ENCODE peak calls at places on chromosomes 6 and 20, in seven cellular contexts. One of them, this sample, is unnamed. For H3K9me3, the result is how much of the 10 kb centered on the place peaks cover.

GRCh38 chr6:82118150-82118562 is 129.4 kb downstream of the IBTK start:
- DNase-seq in tibial nerve: no peak
- DNase-seq in left ventricle myocardium inferior: no peak
- DNase-seq in MM.1S: no peak
- DNase-seq in ascending aorta: no peak
- DNase-seq in endodermal cell: no peak
- DNase-seq in OCI-LY7: no peak
- DNase-seq in this sample: no peak

GRCh38 chr6:135820340-135820739 is 31.2 kb upstream of the PDE7B start:
- DNase-seq in tibial nerve: no peak
- DNase-seq in left ventricle myocardium inferior: peak
- DNase-seq in MM.1S: no peak
- DNase-seq in ascending aorta: no peak
- DNase-seq in endodermal cell: no peak
- DNase-seq in OCI-LY7: no peak
- DNase-seq in this sample: no peak

GRCh38 chr20:22226849-22227248 is 357.5 kb downstream of the FOXA2 start:
- DNase-seq in tibial nerve: no peak
- DNase-seq in left ventricle myocardium inferior: no peak
- DNase-seq in MM.1S: no peak
- DNase-seq in ascending aorta: no peak
- DNase-seq in endodermal cell: no peak
- DNase-seq in OCI-LY7: no peak
- DNase-seq in this sample: no peak

GRCh38 chr6:133621751-133622150 is 267.2 kb upstream of the TCF21 start:
- DNase-seq in tibial nerve: no peak
- DNase-seq in left ventricle myocardium inferior: no peak
- DNase-seq in MM.1S: no peak
- DNase-seq in ascending aorta: no peak
- DNase-seq in endodermal cell: no peak
- DNase-seq in OCI-LY7: no peak
- DNase-seq in this sample: no peak

GRCh38 chr20:23536601-23537000 is 31.7 kb downstream of the CST9L start:
- DNase-seq in tibial nerve: no peak
- DNase-seq in left ventricle myocardium inferior: no peak
- DNase-seq in MM.1S: no peak
- DNase-seq in ascending aorta: no peak
- DNase-seq in endodermal cell: peak
- DNase-seq in OCI-LY7: no peak
- DNase-seq in this sample: no peak

GRCh38 chr6:87737948-87738347 is 35.9 kb upstream of the AKIRIN2 start:
- DNase-seq in tibial nerve: no peak
- DNase-seq in left ventricle myocardium inferior: no peak
- DNase-seq in MM.1S: no peak
- DNase-seq in ascending aorta: no peak
- DNase-seq in endodermal cell: no peak
- DNase-seq in OCI-LY7: no peak
- DNase-seq in this sample: no peak

GRCh38 chr6:68497927-68498326 is 137.2 kb upstream of the ADGRB3 start:
- DNase-seq in tibial nerve: no peak
- DNase-seq in left ventricle myocardium inferior: no peak
- DNase-seq in MM.1S: no peak
- DNase-seq in ascending aorta: no peak
- DNase-seq in endodermal cell: no peak
- DNase-seq in OCI-LY7: no peak
- DNase-seq in this sample: no peak

GRCh38 chr6:111013144-111013905 is 31.5 kb downstream of the RPF2 start:
- DNase-seq in tibial nerve: no peak
- DNase-seq in left ventricle myocardium inferior: no peak
- DNase-seq in MM.1S: no peak
- DNase-seq in ascending aorta: no peak
- DNase-seq in endodermal cell: no peak
- DNase-seq in OCI-LY7: no peak
- DNase-seq in this sample: no peak

GRCh38 chr20:270517-270916 is 13.0 kb downstream of the DEFB132 start:
- DNase-seq in tibial nerve: no peak
- DNase-seq in left ventricle myocardium inferior: no peak
- DNase-seq in MM.1S: no peak
- DNase-seq in ascending aorta: no peak
- DNase-seq in endodermal cell: peak
- DNase-seq in OCI-LY7: no peak
- DNase-seq in this sample: no peak

GRCh38 chr6:33312361-33313104 is 1.3 kb downstream of the TAPBP start:
- DNase-seq in tibial nerve: peak
- DNase-seq in left ventricle myocardium inferior: peak
- DNase-seq in MM.1S: peak
- DNase-seq in ascending aorta: no peak
- DNase-seq in endodermal cell: peak
- DNase-seq in OCI-LY7: peak
- DNase-seq in this sample: peak

GRCh38 chr6:26336355-26337198 is 28.4 kb upstream of the BTN3A2 start:
- DNase-seq in tibial nerve: no peak
- DNase-seq in left ventricle myocardium inferior: no peak
- DNase-seq in MM.1S: no peak
- DNase-seq in ascending aorta: no peak
- DNase-seq in endodermal cell: peak
- DNase-seq in OCI-LY7: peak
- DNase-seq in this sample: no peak

GRCh38 chr6:64439274-64439673 is 803.7 kb downstream of the PHF3 start:
- DNase-seq in tibial nerve: no peak
- DNase-seq in left ventricle myocardium inferior: no peak
- DNase-seq in MM.1S: no peak
- DNase-seq in ascending aorta: no peak
- DNase-seq in endodermal cell: no peak
- DNase-seq in OCI-LY7: no peak
- DNase-seq in this sample: no peak

GRCh38 chr6:46024122-46024769 is 8.6 kb upstream of the CLIC5 start:
- DNase-seq in tibial nerve: no peak
- DNase-seq in left ventricle myocardium inferior: no peak
- DNase-seq in MM.1S: no peak
- DNase-seq in ascending aorta: no peak
- DNase-seq in endodermal cell: no peak
- DNase-seq in OCI-LY7: no peak
- DNase-seq in this sample: no peak

GRCh38 chr6:120854583-120854982 is 479.7 kb downstream of the TBC1D32 start:
- DNase-seq in tibial nerve: no peak
- DNase-seq in left ventricle myocardium inferior: no peak
- DNase-seq in MM.1S: no peak
- DNase-seq in ascending aorta: no peak
- DNase-seq in endodermal cell: no peak
- DNase-seq in OCI-LY7: no peak
- DNase-seq in this sample: no peak

GRCh38 chr20:31446084-31446819 is 5.8 kb downstream of the DEFB123 start:
- DNase-seq in tibial nerve: no peak
- DNase-seq in left ventricle myocardium inferior: no peak
- DNase-seq in MM.1S: no peak
- DNase-seq in ascending aorta: no peak
- DNase-seq in endodermal cell: no peak
- DNase-seq in OCI-LY7: no peak
- DNase-seq in this sample: no peak

GRCh38 chr6:162478191-162478642 is 249.3 kb downstream of the PRKN start:
- DNase-seq in tibial nerve: no peak
- DNase-seq in left ventricle myocardium inferior: no peak
- DNase-seq in MM.1S: no peak
- DNase-seq in ascending aorta: no peak
- DNase-seq in endodermal cell: no peak
- DNase-seq in OCI-LY7: peak
- DNase-seq in this sample: no peak

GRCh38 chr6:133764011-133764812 is 124.7 kb upstream of the TCF21 start:
- DNase-seq in tibial nerve: no peak
- DNase-seq in left ventricle myocardium inferior: no peak
- DNase-seq in MM.1S: no peak
- DNase-seq in ascending aorta: no peak
- DNase-seq in endodermal cell: no peak
- DNase-seq in OCI-LY7: no peak
- DNase-seq in this sample: no peak

GRCh38 chr6:110528051-110528929 is 51.9 kb upstream of the SLC22A16 start:
- DNase-seq in tibial nerve: peak
- DNase-seq in left ventricle myocardium inferior: no peak
- DNase-seq in MM.1S: peak
- DNase-seq in ascending aorta: no peak
- DNase-seq in endodermal cell: peak
- DNase-seq in OCI-LY7: peak
- DNase-seq in this sample: no peak

GRCh38 chr6:73364549-73364948 is 2.1 kb downstream of the KHDC3L start:
- DNase-seq in tibial nerve: no peak
- DNase-seq in left ventricle myocardium inferior: no peak
- DNase-seq in MM.1S: no peak
- DNase-seq in ascending aorta: no peak
- DNase-seq in endodermal cell: no peak
- DNase-seq in OCI-LY7: no peak
- DNase-seq in this sample: no peak

GRCh38 chr20:45235995-45236394 is 14.8 kb downstream of the SEMG2 start:
- DNase-seq in tibial nerve: no peak
- DNase-seq in left ventricle myocardium inferior: no peak
- DNase-seq in MM.1S: no peak
- DNase-seq in ascending aorta: no peak
- DNase-seq in endodermal cell: peak
- DNase-seq in OCI-LY7: no peak
- DNase-seq in this sample: no peak

GRCh38 chr20:37986873-37987601 is 46.2 kb downstream of the TTI1 start:
- DNase-seq in tibial nerve: no peak
- DNase-seq in left ventricle myocardium inferior: peak
- DNase-seq in MM.1S: no peak
- DNase-seq in ascending aorta: no peak
- DNase-seq in endodermal cell: no peak
- DNase-seq in OCI-LY7: no peak
- DNase-seq in this sample: no peak

GRCh38 chr20:20211274-20211987 is 156.5 kb upstream of the INSM1 start:
- DNase-seq in tibial nerve: no peak
- DNase-seq in left ventricle myocardium inferior: no peak
- DNase-seq in MM.1S: no peak
- DNase-seq in ascending aorta: no peak
- DNase-seq in endodermal cell: no peak
- DNase-seq in OCI-LY7: no peak
- DNase-seq in this sample: no peak

GRCh38 chr6:168517742-168518347 is 76.9 kb downstream of the SMOC2 start:
- DNase-seq in tibial nerve: no peak
- DNase-seq in left ventricle myocardium inferior: no peak
- DNase-seq in MM.1S: no peak
- DNase-seq in ascending aorta: no peak
- DNase-seq in endodermal cell: no peak
- DNase-seq in OCI-LY7: no peak
- DNase-seq in this sample: no peak
- H3K9me3 ChIP-seq in tibial nerve: under half
- H3K9me3 ChIP-seq in left ventricle myocardium inferior: under half
- H3K9me3 ChIP-seq in MM.1S: under half
- H3K9me3 ChIP-seq in ascending aorta: under half
- H3K9me3 ChIP-seq in endodermal cell: under half
- H3K9me3 ChIP-seq in OCI-LY7: under half
- H3K9me3 ChIP-seq in this sample: under half

DNA sequence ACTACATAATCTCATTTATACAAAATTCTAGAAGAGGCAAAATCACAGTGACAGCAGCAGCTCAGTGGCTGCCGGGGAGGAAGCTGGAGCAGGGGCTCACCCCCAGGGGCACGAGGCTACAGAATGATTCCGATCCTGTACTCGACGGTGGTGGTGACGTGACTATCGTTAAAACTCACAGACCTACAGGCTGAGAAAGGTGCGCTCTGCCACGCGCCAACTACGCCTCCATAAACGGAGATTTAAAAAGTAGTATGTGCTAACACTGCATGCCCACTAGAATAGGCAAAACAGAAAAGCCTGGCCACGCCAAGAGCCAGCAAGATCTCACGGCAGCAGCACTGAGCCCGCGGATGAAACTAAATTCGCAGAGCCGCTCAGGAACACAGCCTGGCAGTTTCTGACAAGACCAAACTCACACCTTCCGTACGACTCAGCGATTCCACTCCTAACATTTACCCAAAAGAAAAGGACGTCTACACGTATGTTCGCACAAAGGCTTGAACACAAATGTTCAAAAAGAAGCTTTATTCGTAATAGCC is 25.2 kb downstream of the TAF4 start:
- DNase-seq in tibial nerve: no peak
- DNase-seq in left ventricle myocardium inferior: peak
- DNase-seq in MM.1S: no peak
- DNase-seq in ascending aorta: no peak
- DNase-seq in endodermal cell: no peak
- DNase-seq in OCI-LY7: no peak
- DNase-seq in this sample: no peak
- H3K9me3 ChIP-seq in tibial nerve: under half
- H3K9me3 ChIP-seq in left ventricle myocardium inferior: under half
- H3K9me3 ChIP-seq in MM.1S: under half
- H3K9me3 ChIP-seq in ascending aorta: under half
- H3K9me3 ChIP-seq in endodermal cell: under half
- H3K9me3 ChIP-seq in OCI-LY7: under half
- H3K9me3 ChIP-seq in this sample: under half

GRCh38 chr6:25133479-25133878 is 145.7 kb upstream of the CARMIL1 start:
- DNase-seq in tibial nerve: no peak
- DNase-seq in left ventricle myocardium inferior: no peak
- DNase-seq in MM.1S: no peak
- DNase-seq in ascending aorta: no peak
- DNase-seq in endodermal cell: no peak
- DNase-seq in OCI-LY7: no peak
- DNase-seq in this sample: no peak

GRCh38 chr6:25127433-25127832 is 151.7 kb upstream of the CARMIL1 start:
- DNase-seq in tibial nerve: no peak
- DNase-seq in left ventricle myocardium inferior: no peak
- DNase-seq in MM.1S: no peak
- DNase-seq in ascending aorta: no peak
- DNase-seq in endodermal cell: no peak
- DNase-seq in OCI-LY7: no peak
- DNase-seq in this sample: no peak

GRCh38 chr6:25125736-25126135 is 153.4 kb upstream of the CARMIL1 start:
- DNase-seq in tibial nerve: no peak
- DNase-seq in left ventricle myocardium inferior: no peak
- DNase-seq in MM.1S: no peak
- DNase-seq in ascending aorta: no peak
- DNase-seq in endodermal cell: no peak
- DNase-seq in OCI-LY7: no peak
- DNase-seq in this sample: no peak

GRCh38 chr6:25132934-25133333 is 146.2 kb upstream of the CARMIL1 start:
- DNase-seq in tibial nerve: no peak
- DNase-seq in left ventricle myocardium inferior: no peak
- DNase-seq in MM.1S: no peak
- DNase-seq in ascending aorta: no peak
- DNase-seq in endodermal cell: no peak
- DNase-seq in OCI-LY7: peak
- DNase-seq in this sample: no peak

DNA sequence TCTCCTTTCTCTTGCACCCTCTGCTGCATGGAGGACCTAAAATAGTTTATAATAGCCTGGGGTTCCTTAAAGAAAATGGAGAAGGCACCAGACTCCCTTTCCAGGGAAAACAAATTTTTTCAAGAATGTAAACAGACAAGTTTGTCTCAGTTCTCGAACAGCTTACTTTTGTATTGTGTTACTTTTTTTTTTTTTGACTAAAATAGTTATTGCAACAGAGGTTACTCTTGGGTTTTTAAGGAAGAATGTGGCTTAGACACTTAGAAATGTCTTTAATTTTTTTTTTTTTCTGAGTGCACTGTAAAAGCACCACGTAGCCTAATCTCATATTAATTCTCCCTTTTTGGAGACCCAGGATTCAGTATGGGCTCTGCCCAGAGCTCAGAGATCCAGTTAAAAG is 148.7 kb upstream of the CARMIL1 start:
- DNase-seq in tibial nerve: no peak
- DNase-seq in left ventricle myocardium inferior: no peak
- DNase-seq in MM.1S: no peak
- DNase-seq in ascending aorta: no peak
- DNase-seq in endodermal cell: no peak
- DNase-seq in OCI-LY7: no peak
- DNase-seq in this sample: no peak
- H3K9me3 ChIP-seq in tibial nerve: under half
- H3K9me3 ChIP-seq in left ventricle myocardium inferior: under half
- H3K9me3 ChIP-seq in MM.1S: under half
- H3K9me3 ChIP-seq in ascending aorta: under half
- H3K9me3 ChIP-seq in endodermal cell: under half
- H3K9me3 ChIP-seq in OCI-LY7: under half
- H3K9me3 ChIP-seq in this sample: under half

GRCh38 chr6:141291322-141291721 is 841.4 kb upstream of the GJE1 start:
- DNase-seq in tibial nerve: no peak
- DNase-seq in left ventricle myocardium inferior: no peak
- DNase-seq in MM.1S: peak
- DNase-seq in ascending aorta: no peak
- DNase-seq in endodermal cell: no peak
- DNase-seq in OCI-LY7: no peak
- DNase-seq in this sample: no peak
- H3K9me3 ChIP-seq in tibial nerve: under half
- H3K9me3 ChIP-seq in left ventricle myocardium inferior: under half
- H3K9me3 ChIP-seq in MM.1S: under half
- H3K9me3 ChIP-seq in ascending aorta: under half
- H3K9me3 ChIP-seq in endodermal cell: under half
- H3K9me3 ChIP-seq in OCI-LY7: under half
- H3K9me3 ChIP-seq in this sample: under half